ENCODE peak calls at places on chromosomes 2 and 18, in six cellular contexts. O, G, F, K, Z and Q are unnamed samples.

GRCh38 chr2:48433682-48434081 is 96.3 kb upstream of the STON1 start:
- DNase-seq in O (no peak), G (no peak), F (no peak), K (no peak), Z (no peak), Q (no peak)

GRCh38 chr2:18848641-18849040 is 259.3 kb upstream of the NT5C1B start:
- DNase-seq in O (no peak), G (no peak), F (no peak), K (no peak), Z (no peak), Q (no peak)

GRCh38 chr2:57437077-57437476 is 609.5 kb upstream of the VRK2 start:
- DNase-seq in O (no peak), G (no peak), F (no peak), K (no peak), Z (no peak), Q (no peak)

GRCh38 chr2:54481686-54482085 is 25.6 kb downstream of the SPTBN1 start:
- DNase-seq in O (no peak), G (no peak), F (no peak), K (no peak), Z (no peak), Q (no peak)

GRCh38 chr2:170052151-170052550 is 125.8 kb upstream of the MYO3B start:
- DNase-seq in O (no peak), G (peak; percentile 13), F (no peak), K (no peak), Z (no peak), Q (no peak)

GRCh38 chr2:204473224-204473623 is 72.1 kb upstream of the PARD3B start:
- DNase-seq in O (no peak), G (no peak), F (no peak), K (no peak), Z (no peak), Q (no peak)

GRCh38 chr2:129458451-129458850 is 521.0 kb upstream of the RAB6C start:
- DNase-seq in O (no peak), G (no peak), F (no peak), K (no peak), Z (no peak), Q (no peak)

GRCh38 chr2:27621524-27621923 is 7.3 kb downstream of the CCDC121 start:
- DNase-seq in O (no peak), G (no peak), F (no peak), K (no peak), Z (no peak), Q (no peak)

GRCh38 chr18:63314062-63314790 is 5.3 kb downstream of the BCL2 start:
- DNase-seq in O (no peak), G (no peak), F (no peak), K (no peak), Z (no peak), Q (no peak)

GRCh38 chr2:32838418-32838817 is 108.3 kb upstream of the LTBP1 start:
- DNase-seq in O (no peak), G (no peak), F (no peak), K (no peak), Z (no peak), Q (no peak)

GRCh38 chr2:163735692-163736432 is at the start of gene FIGN:
- DNase-seq in O (no peak), G (peak; percentile 67), F (peak; percentile 82), K (no peak), Z (no peak), Q (no peak)

GRCh38 chr2:109372614-109373013 is 241.2 kb downstream of the SEPTIN10 start:
- DNase-seq in O (no peak), G (no peak), F (no peak), K (no peak), Z (no peak), Q (no peak)

GRCh38 chr2:135586148-135586547 is 54.9 kb downstream of the R3HDM1 start:
- DNase-seq in O (no peak), G (no peak), F (no peak), K (no peak), Z (no peak), Q (no peak)

GRCh38 chr2:167438206-167438605 is 549.9 kb downstream of the XIRP2 start:
- DNase-seq in O (no peak), G (peak; percentile 83), F (no peak), K (no peak), Z (no peak), Q (no peak)

GRCh38 chr18:25310045-25310444 is 41.9 kb downstream of the ZNF521 start:
- DNase-seq in O (no peak), G (no peak), F (no peak), K (no peak), Z (no peak), Q (no peak)

GRCh38 chr2:177629357-177630000 is 236.9 kb downstream of the AGPS start:
- DNase-seq in O (no peak), G (no peak), F (no peak), K (no peak), Z (no peak), Q (no peak)

GRCh38 chr2:108931372-108931771 is 57.6 kb downstream of the EDAR start:
- DNase-seq in O (no peak), G (no peak), F (no peak), K (no peak), Z (no peak), Q (no peak)

GRCh38 chr2:6877402-6878305 is at the start of gene RSAD2:
- DNase-seq in O (no peak), G (peak; percentile 67), F (no peak), K (peak; percentile 12), Z (peak; percentile 18), Q (peak; percentile 25)

GRCh38 chr2:157839162-157839801 is 36.8 kb downstream of the ACVR1 start:
- DNase-seq in O (no peak), G (peak; percentile 53), F (peak; percentile 86), K (no peak), Z (no peak), Q (no peak)

GRCh38 chr2:112818094-112818902 is 18.3 kb downstream of the IL1B start:
- DNase-seq in O (no peak), G (no peak), F (no peak), K (no peak), Z (no peak), Q (no peak)

GRCh38 chr2:42910657-42911405 is 118.4 kb upstream of the HAAO start:
- DNase-seq in O (no peak), G (no peak), F (no peak), K (no peak), Z (no peak), Q (no peak)

GRCh38 chr2:110735366-110735765 is 3.0 kb downstream of the ACOXL start:
- DNase-seq in O (no peak), G (no peak), F (no peak), K (no peak), Z (no peak), Q (no peak)

GRCh38 chr2:232873292-232873908 is 3.3 kb downstream of the SNORC start:
- DNase-seq in O (no peak), G (no peak), F (no peak), K (no peak), Z (no peak), Q (no peak)

GRCh38 chr2:202317080-202317859 is 51.7 kb downstream of the NOP58 start:
- DNase-seq in O (no peak), G (peak; percentile 96), F (no peak), K (no peak), Z (no peak), Q (no peak)